ENCODE peak calls at places on chromosomes 11 and 22, in eight cellular contexts. U, Q, I, M, F, V, D and S are unnamed samples.
A peak's percentile ranks its signal among the peaks of the same experiment; 100 is the strongest.

GRCh38 chr22:22144858-22145257 is 99.7 kb upstream of the VPREB1 start:
- DNase-seq in U (no peak), Q (no peak), I (no peak), M (no peak), F (no peak), V (peak; percentile 44), D (no peak), S (no peak)

GRCh38 chr11:67504950-67505561 is at the start of gene PITPNM1:
- DNase-seq in U (no peak), Q (no peak), I (peak; percentile 42), M (no peak), F (peak; percentile 13), V (peak; percentile 58), D (peak; percentile 58), S (peak; percentile 18)

GRCh38 chr11:74011360-74012071 is 2.6 kb upstream of the UCP3 start:
- DNase-seq in U (peak; percentile 39), Q (no peak), I (no peak), M (peak; percentile 37), F (no peak), V (peak; percentile 78), D (no peak), S (no peak)

GRCh38 chr11:16809901-16810668 is 71.6 kb downstream of the C11orf58 start:
- DNase-seq in U (no peak), Q (no peak), I (peak; percentile 29), M (no peak), F (no peak), V (peak; percentile 42), D (no peak), S (no peak)

GRCh38 chr11:17405232-17406005 is 17.0 kb upstream of the KCNJ11 start:
- DNase-seq in U (no peak), Q (no peak), I (peak; percentile 70), M (no peak), F (peak; percentile 69), V (peak; percentile 62), D (no peak), S (no peak)

GRCh38 chr11:124086447-124086846 is 28.8 kb upstream of the VWA5A start:
- DNase-seq in U (no peak), Q (no peak), I (no peak), M (no peak), F (peak; percentile 43), V (peak; percentile 51), D (peak; percentile 22), S (no peak)

GRCh38 chr11:119306373-119306890 is 10.5 kb downstream of the MCAM start:
- DNase-seq in U (peak; percentile 41), Q (peak; percentile 44), I (no peak), M (no peak), F (no peak), V (peak; percentile 80), D (no peak), S (no peak)

GRCh38 chr22:40002935-40003715 is 8.4 kb downstream of the FAM83F start:
- DNase-seq in U (no peak), Q (no peak), I (no peak), M (no peak), F (peak; percentile 74), V (no peak), D (no peak), S (no peak)

GRCh38 chr11:121889931-121890330 is 226.1 kb downstream of the BLID start:
- DNase-seq in U (no peak), Q (no peak), I (peak; percentile 33), M (no peak), F (no peak), V (peak; percentile 56), D (no peak), S (no peak)

GRCh38 chr22:44419429-44419828 is 78.6 kb downstream of the RTL6 start:
- DNase-seq in U (no peak), Q (no peak), I (no peak), M (no peak), F (no peak), V (peak; percentile 18), D (no peak), S (no peak)

GRCh38 chr11:108435066-108435465 is 32.3 kb downstream of the C11orf65 start:
- DNase-seq in U (no peak), Q (no peak), I (no peak), M (no peak), F (no peak), V (no peak), D (no peak), S (no peak)

GRCh38 chr11:86193297-86194095 is 51.1 kb upstream of the EED start:
- DNase-seq in U (peak; percentile 38), Q (no peak), I (peak; percentile 86), M (peak; percentile 73), F (peak; percentile 92), V (peak; percentile 91), D (peak; percentile 37), S (peak; percentile 65)

GRCh38 chr11:16920559-16920958 is 93.7 kb downstream of the PLEKHA7 start:
- DNase-seq in U (no peak), Q (no peak), I (no peak), M (no peak), F (no peak), V (no peak), D (no peak), S (no peak)